ENCODE peak calls at places on chromosome 14, in six cellular contexts. M, P, I, E, B and F are unnamed samples. For H3F3A, the result is how much of the 10 kb centered on the place peaks cover.

GRCh38 chr14:22691171-22691570 is 47.0 kb upstream of the OR6J1 start:
- DNase-seq in E (no peak), I (no peak), P (no peak), M (no peak), B (peak), F (no peak)

GRCh38 chr14:46769292-46769691 is 117.7 kb upstream of the RPL10L start:
- DNase-seq in B (no peak), I (no peak), M (no peak), E (no peak), P (no peak), F (peak)

GRCh38 chr14:30005114-30005698 is 77.6 kb upstream of the PRKD1 start:
- DNase-seq in M (peak), E (peak), I (peak), P (no peak), B (peak), F (peak)

GRCh38 chr14:61586539-61587396 is 108.5 kb upstream of the HIF1A start:
- DNase-seq in E (no peak), P (no peak), M (no peak), B (peak), I (no peak), F (no peak)

GRCh38 chr14:100096656-100097055 is 31.4 kb downstream of the EVL start:
- DNase-seq in I (no peak), P (peak), B (peak), M (no peak), E (no peak), F (no peak)

GRCh38 chr14:28661171-28661772 is 105.3 kb upstream of the FOXG1 start:
- DNase-seq in E (no peak), P (peak), M (peak), I (peak), B (peak), F (no peak)

GRCh38 chr14:58098507-58098906 is 53.5 kb downstream of the ARMH4 start:
- DNase-seq in M (peak), I (peak), E (no peak), P (no peak), B (no peak), F (no peak)

GRCh38 chr14:55389330-55389729 is 22.3 kb downstream of the ATG14 start:
- DNase-seq in P (no peak), B (peak), I (no peak), M (no peak), E (no peak), F (no peak)

GRCh38 chr14:102078344-102078743 is 8.5 kb downstream of the HSP90AA1 start:
- DNase-seq in E (no peak), M (no peak), I (no peak), B (no peak), P (no peak), F (no peak)
- H3F3A ChIP-seq in E (half or more), M (half or more), I (under half), B (half or more), P (half or more), F (under half)

DNA sequence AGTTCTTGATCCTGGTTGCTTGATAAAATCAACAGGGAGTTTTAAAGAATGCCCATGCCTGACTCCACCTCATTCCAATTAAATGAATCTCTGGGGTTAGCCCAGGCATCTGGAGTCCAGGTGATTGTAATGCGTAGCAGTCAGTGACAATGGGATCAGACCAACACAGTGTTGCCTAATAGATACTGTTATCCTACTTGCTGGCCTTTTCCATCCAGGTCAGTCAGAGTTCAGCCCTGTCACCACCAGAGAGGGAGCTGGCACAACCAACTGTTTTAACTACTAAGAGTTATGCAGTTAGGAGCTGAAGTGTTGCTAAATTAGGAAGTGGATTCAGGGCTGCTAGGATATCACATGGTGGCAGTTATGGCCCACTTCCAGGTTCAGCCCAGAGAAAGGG is 107.1 kb downstream of the GPR135 start:
- DNase-seq in E (peak), I (peak), P (peak), M (peak), B (peak), F (no peak)
- H3F3A ChIP-seq in E (under half), I (under half), P (half or more), M (under half), B (under half), F (under half)

GRCh38 chr14:21252149-21252548 is 17.1 kb downstream of the HNRNPC start:
- DNase-seq in I (no peak), P (no peak), E (no peak), M (no peak), B (no peak), F (no peak)
- H3F3A ChIP-seq in I (under half), P (half or more), E (under half), M (half or more), B (half or more), F (under half)

DNA sequence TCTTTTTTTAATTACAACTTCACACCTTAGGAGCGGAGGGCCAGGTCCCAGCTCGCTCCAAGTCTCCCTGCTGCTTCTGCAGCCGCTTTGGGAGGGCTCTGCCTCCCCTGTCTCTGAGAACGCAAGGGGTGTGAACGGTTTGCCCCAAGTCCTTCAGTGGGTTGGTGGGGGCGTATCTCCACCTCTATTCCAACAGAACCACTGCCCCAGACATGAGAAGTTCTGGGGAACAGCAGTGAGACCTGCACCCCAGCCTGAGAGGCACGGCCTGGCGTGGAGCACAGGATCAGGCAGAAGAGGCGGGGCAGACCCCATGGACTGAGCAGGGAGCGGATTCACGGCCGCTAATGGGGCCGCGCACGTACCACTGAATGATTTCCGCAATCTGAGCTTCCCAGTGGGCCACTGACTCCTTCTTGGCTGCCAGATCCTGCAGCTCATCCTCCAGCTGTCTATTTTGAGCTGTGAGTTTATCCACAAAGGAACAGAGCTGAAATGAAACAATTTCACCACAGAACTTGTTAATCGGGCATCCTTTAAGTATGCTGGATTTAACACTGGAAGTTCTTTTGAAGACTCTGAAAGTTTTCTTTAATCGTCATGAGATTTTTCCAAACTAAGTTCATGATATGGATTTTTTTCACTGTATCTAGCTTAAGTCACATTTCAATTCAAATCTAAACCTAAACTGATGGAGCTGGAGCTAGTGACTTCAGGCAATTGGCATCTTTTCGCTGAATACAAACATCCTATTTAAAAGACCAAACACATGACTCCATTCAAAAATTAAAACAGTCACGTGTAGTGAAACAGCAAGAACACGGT is 44.4 kb downstream of the AMN start:
- DNase-seq in B (no peak), M (no peak), E (no peak), P (no peak), I (no peak), F (no peak)
- H3F3A ChIP-seq in B (under half), M (under half), E (under half), P (under half), I (under half), F (under half)

GRCh38 chr14:95700221-95700976 is 13.5 kb downstream of the TCL1A start:
- DNase-seq in P (no peak), M (no peak), I (peak), B (no peak), E (no peak), F (no peak)

GRCh38 chr14:95701846-95702221 is 12.1 kb downstream of the TCL1A start:
- DNase-seq in I (peak), E (no peak), P (no peak), B (no peak), M (no peak), F (no peak)

GRCh38 chr14:95698287-95698686 is 12.1 kb downstream of the TCL1B start:
- DNase-seq in M (no peak), E (no peak), I (no peak), B (no peak), P (no peak), F (no peak)

GRCh38 chr14:95697764-95698163 is 11.5 kb downstream of the TCL1B start:
- DNase-seq in E (no peak), B (no peak), M (no peak), P (no peak), I (no peak), F (no peak)

DNA sequence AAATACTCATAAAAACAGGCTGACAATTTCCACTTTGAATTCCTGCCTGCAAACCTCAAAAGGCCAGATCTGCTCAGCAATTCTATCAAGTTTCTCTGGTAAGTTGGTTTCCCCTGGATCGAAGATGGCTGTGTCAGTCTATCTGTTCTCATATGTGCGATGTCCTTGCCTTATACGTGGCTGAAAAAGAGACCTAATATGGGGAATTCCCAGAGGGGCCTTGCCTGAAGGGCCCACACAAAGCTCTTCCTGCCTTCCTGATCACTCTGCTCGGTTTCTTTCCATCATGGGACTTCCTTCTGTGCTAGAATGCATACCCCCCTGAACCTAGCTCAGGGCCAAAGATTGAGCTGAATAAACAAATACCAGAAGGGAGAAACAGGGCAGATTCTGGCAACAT is 13.2 kb downstream of the TCL1B start:
- DNase-seq in B (no peak), P (no peak), E (no peak), M (no peak), I (peak), F (no peak)
- H3F3A ChIP-seq in B (under half), P (under half), E (under half), M (under half), I (under half), F (under half)

DNA sequence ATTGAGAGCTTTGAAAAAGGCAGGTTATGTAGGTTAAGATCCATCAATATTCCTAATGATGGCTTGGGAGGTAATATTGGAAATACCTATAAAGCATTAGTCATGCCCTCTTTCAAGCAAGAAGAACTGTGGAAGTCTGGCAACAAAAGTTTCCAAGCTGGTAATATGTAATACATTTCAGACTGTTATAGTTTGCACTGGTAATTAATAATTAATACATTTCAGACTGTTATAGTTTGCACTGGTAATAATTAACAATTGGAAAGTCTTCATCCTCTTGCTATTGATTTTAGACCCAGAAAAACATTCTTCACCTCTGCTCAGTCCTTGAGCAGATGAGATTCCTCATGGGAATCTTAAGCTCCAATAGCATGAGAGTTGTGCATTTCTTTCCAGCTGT is 29.0 kb upstream of the WDR89 start:
- DNase-seq in M (no peak), I (no peak), P (no peak), B (no peak), E (no peak), F (no peak)
- H3F3A ChIP-seq in M (under half), I (under half), P (under half), B (under half), E (under half), F (under half)

GRCh38 chr14:104659764-104660523 is 29.5 kb upstream of the INF2 start:
- DNase-seq in M (no peak), B (no peak), P (peak), E (no peak), I (no peak), F (no peak)
- H3F3A ChIP-seq in M (under half), B (under half), P (under half), E (under half), I (under half), F (under half)

DNA sequence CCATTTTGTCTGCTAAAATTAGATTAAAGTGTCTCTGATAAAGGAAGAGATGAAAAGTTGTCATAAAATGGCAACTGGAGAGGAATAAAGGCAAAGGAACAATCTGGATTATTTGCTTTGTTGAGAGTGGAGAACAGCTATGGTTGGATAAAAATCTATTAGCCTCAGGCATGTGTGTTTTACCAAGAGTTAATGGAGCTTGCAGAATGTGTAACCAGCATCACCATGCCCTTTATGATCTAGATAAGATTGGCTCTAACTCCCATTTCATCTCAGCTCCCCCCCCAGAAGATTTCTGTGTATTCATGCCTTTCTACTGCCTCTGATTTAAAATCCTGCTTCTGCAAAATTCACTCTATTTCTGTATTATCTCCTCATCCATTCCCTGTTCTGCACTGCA is 93.8 kb downstream of the GALC start:
- DNase-seq in I (no peak), M (no peak), E (peak), P (no peak), B (no peak), F (no peak)
- H3F3A ChIP-seq in I (under half), M (under half), E (under half), P (under half), B (under half), F (under half)